ENCODE peak calls at places on chromosomes 2 and 18, in eight cellular contexts. One of them, this sample, is unnamed.

GRCh38 chr18:24659837-24660720 is 199.6 kb downstream of the HRH4 start:
- DNase-seq in CD8-positive, alpha-beta T cell: peak; percentile 63
- DNase-seq in cardiac muscle cell: peak; percentile 46
- DNase-seq in body of pancreas: peak; percentile 14
- DNase-seq in uterus: peak; percentile 38
- DNase-seq in PC-3: no peak
- DNase-seq in IMR-90: peak; percentile 18
- DNase-seq in ovary: peak; percentile 9
- DNase-seq in this sample: no peak

GRCh38 chr2:216066255-216066654 is 15.4 kb downstream of the PECR start:
- DNase-seq in CD8-positive, alpha-beta T cell: no peak
- DNase-seq in cardiac muscle cell: peak; percentile 86
- DNase-seq in body of pancreas: no peak
- DNase-seq in uterus: no peak
- DNase-seq in PC-3: peak; percentile 46
- DNase-seq in IMR-90: peak; percentile 84
- DNase-seq in ovary: no peak
- DNase-seq in this sample: no peak

GRCh38 chr2:67463810-67464209 is 66.7 kb downstream of the ETAA1 start:
- DNase-seq in CD8-positive, alpha-beta T cell: no peak
- DNase-seq in cardiac muscle cell: no peak
- DNase-seq in body of pancreas: no peak
- DNase-seq in uterus: no peak
- DNase-seq in PC-3: peak; percentile 96
- DNase-seq in IMR-90: peak; percentile 67
- DNase-seq in ovary: no peak
- DNase-seq in this sample: no peak

GRCh38 chr2:20416723-20417122 is 30.2 kb upstream of the RHOB start:
- DNase-seq in CD8-positive, alpha-beta T cell: no peak
- DNase-seq in cardiac muscle cell: no peak
- DNase-seq in body of pancreas: no peak
- DNase-seq in uterus: no peak
- DNase-seq in PC-3: no peak
- DNase-seq in IMR-90: no peak
- DNase-seq in ovary: no peak
- DNase-seq in this sample: no peak

GRCh38 chr18:37661061-37661460 is 95.5 kb upstream of the CELF4 start:
- DNase-seq in CD8-positive, alpha-beta T cell: no peak
- DNase-seq in cardiac muscle cell: no peak
- DNase-seq in body of pancreas: no peak
- DNase-seq in uterus: no peak
- DNase-seq in PC-3: no peak
- DNase-seq in IMR-90: no peak
- DNase-seq in ovary: no peak
- DNase-seq in this sample: peak; percentile 6

GRCh38 chr2:160465406-160465805 is 28.2 kb downstream of the RBMS1 start:
- DNase-seq in CD8-positive, alpha-beta T cell: no peak
- DNase-seq in cardiac muscle cell: no peak
- DNase-seq in body of pancreas: no peak
- DNase-seq in uterus: no peak
- DNase-seq in PC-3: no peak
- DNase-seq in IMR-90: no peak
- DNase-seq in ovary: no peak
- DNase-seq in this sample: no peak

GRCh38 chr18:63444567-63444966 is 22.3 kb upstream of the VPS4B start:
- DNase-seq in CD8-positive, alpha-beta T cell: no peak
- DNase-seq in cardiac muscle cell: peak; percentile 75
- DNase-seq in body of pancreas: no peak
- DNase-seq in uterus: no peak
- DNase-seq in PC-3: peak; percentile 83
- DNase-seq in IMR-90: peak; percentile 72
- DNase-seq in ovary: no peak
- DNase-seq in this sample: no peak

GRCh38 chr2:149731112-149731511 is 143.5 kb upstream of the MMADHC start:
- DNase-seq in CD8-positive, alpha-beta T cell: no peak
- DNase-seq in cardiac muscle cell: peak; percentile 90
- DNase-seq in body of pancreas: no peak
- DNase-seq in uterus: no peak
- DNase-seq in PC-3: no peak
- DNase-seq in IMR-90: no peak
- DNase-seq in ovary: no peak
- DNase-seq in this sample: no peak

GRCh38 chr18:48949606-48950535 is 894 bp downstream of the SMAD7 start:
- DNase-seq in CD8-positive, alpha-beta T cell: peak; percentile 74
- DNase-seq in cardiac muscle cell: peak; percentile 66
- DNase-seq in body of pancreas: peak; percentile 47
- DNase-seq in uterus: no peak
- DNase-seq in PC-3: peak; percentile 37
- DNase-seq in IMR-90: peak; percentile 60
- DNase-seq in ovary: no peak
- DNase-seq in this sample: peak; percentile 71

GRCh38 chr2:46145840-46146239 is 151.4 kb upstream of the EPAS1 start:
- DNase-seq in CD8-positive, alpha-beta T cell: no peak
- DNase-seq in cardiac muscle cell: no peak
- DNase-seq in body of pancreas: no peak
- DNase-seq in uterus: no peak
- DNase-seq in PC-3: no peak
- DNase-seq in IMR-90: no peak
- DNase-seq in ovary: no peak
- DNase-seq in this sample: no peak
- TF ChIP-seq CTCF in CD8-positive, alpha-beta T cell: no peak
- TF ChIP-seq CTCF in cardiac muscle cell: no peak
- TF ChIP-seq CTCF in body of pancreas: no peak
- TF ChIP-seq CTCF in uterus: no peak
- TF ChIP-seq CTCF in PC-3: no peak
- TF ChIP-seq CTCF in IMR-90: no peak
- TF ChIP-seq CTCF in ovary: no peak
- TF ChIP-seq CTCF in this sample: no peak

GRCh38 chr2:13114391-13114790 is 397.7 kb downstream of the TRIB2 start:
- DNase-seq in CD8-positive, alpha-beta T cell: no peak
- DNase-seq in cardiac muscle cell: peak; percentile 69
- DNase-seq in body of pancreas: peak; percentile 56
- DNase-seq in uterus: no peak
- DNase-seq in PC-3: peak; percentile 6
- DNase-seq in IMR-90: peak; percentile 11
- DNase-seq in ovary: peak; percentile 28
- DNase-seq in this sample: no peak

GRCh38 chr2:13109516-13109915 is 392.8 kb downstream of the TRIB2 start:
- DNase-seq in CD8-positive, alpha-beta T cell: no peak
- DNase-seq in cardiac muscle cell: no peak
- DNase-seq in body of pancreas: no peak
- DNase-seq in uterus: no peak
- DNase-seq in PC-3: no peak
- DNase-seq in IMR-90: no peak
- DNase-seq in ovary: no peak
- DNase-seq in this sample: no peak

GRCh38 chr2:13113016-13113415 is 396.3 kb downstream of the TRIB2 start:
- DNase-seq in CD8-positive, alpha-beta T cell: no peak
- DNase-seq in cardiac muscle cell: no peak
- DNase-seq in body of pancreas: no peak
- DNase-seq in uterus: no peak
- DNase-seq in PC-3: no peak
- DNase-seq in IMR-90: no peak
- DNase-seq in ovary: no peak
- DNase-seq in this sample: no peak
- H3K9me3 ChIP-seq in CD8-positive, alpha-beta T cell: no peaks in the 10 kb centered on the region
- H3K9me3 ChIP-seq in cardiac muscle cell: no peaks in the 10 kb centered on the region
- H3K9me3 ChIP-seq in body of pancreas: no peaks in the 10 kb centered on the region
- H3K9me3 ChIP-seq in uterus: no peaks in the 10 kb centered on the region
- H3K9me3 ChIP-seq in PC-3: no peaks in the 10 kb centered on the region
- H3K9me3 ChIP-seq in IMR-90: no peaks in the 10 kb centered on the region
- H3K9me3 ChIP-seq in ovary: no peaks in the 10 kb centered on the region
- H3K9me3 ChIP-seq in this sample: no peaks in the 10 kb centered on the region

DNA sequence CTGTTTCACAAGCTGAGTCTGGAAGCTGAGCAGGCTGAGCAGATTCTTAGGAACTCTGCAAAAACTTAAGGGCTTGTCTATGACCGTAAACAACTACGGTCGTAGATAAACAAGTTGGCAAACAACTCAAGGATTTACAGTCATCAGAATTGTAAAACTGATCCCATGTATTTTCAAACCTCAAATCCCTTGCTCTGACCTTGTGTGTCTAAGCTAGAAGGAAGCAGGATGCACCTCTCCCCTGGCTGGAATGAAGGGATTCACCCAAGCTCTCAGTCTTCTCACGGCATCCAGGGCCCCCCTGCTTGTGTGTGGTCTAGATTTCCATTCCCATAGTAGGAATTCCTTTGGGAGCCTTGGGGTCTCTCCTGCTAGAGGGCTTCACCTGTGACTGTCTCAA is 12.4 kb upstream of the IL1RN start:
- DNase-seq in CD8-positive, alpha-beta T cell: no peak
- DNase-seq in cardiac muscle cell: no peak
- DNase-seq in body of pancreas: no peak
- DNase-seq in uterus: no peak
- DNase-seq in PC-3: no peak
- DNase-seq in IMR-90: no peak
- DNase-seq in ovary: no peak
- DNase-seq in this sample: no peak
- H3K4me1 ChIP-seq in CD8-positive, alpha-beta T cell: peaks cover 17% of the 10 kb centered on the region
- H3K4me1 ChIP-seq in cardiac muscle cell: no peaks in the 10 kb centered on the region
- H3K4me1 ChIP-seq in body of pancreas: no peaks in the 10 kb centered on the region
- H3K4me1 ChIP-seq in uterus: no peaks in the 10 kb centered on the region
- H3K4me1 ChIP-seq in PC-3: peaks cover 34% of the 10 kb centered on the region
- H3K4me1 ChIP-seq in IMR-90: no peaks in the 10 kb centered on the region
- H3K4me1 ChIP-seq in ovary: no peaks in the 10 kb centered on the region
- H3K4me1 ChIP-seq in this sample: peaks cover 2% of the 10 kb centered on the region

GRCh38 chr18:76475450-76476203 is 19.4 kb downstream of the ZNF516 start:
- DNase-seq in CD8-positive, alpha-beta T cell: no peak
- DNase-seq in cardiac muscle cell: no peak
- DNase-seq in body of pancreas: no peak
- DNase-seq in uterus: no peak
- DNase-seq in PC-3: no peak
- DNase-seq in IMR-90: no peak
- DNase-seq in ovary: no peak
- DNase-seq in this sample: no peak
- TF ChIP-seq CTCF in CD8-positive, alpha-beta T cell: no peak
- TF ChIP-seq CTCF in cardiac muscle cell: no peak
- TF ChIP-seq CTCF in body of pancreas: no peak
- TF ChIP-seq CTCF in uterus: no peak
- TF ChIP-seq CTCF in PC-3: peak; percentile 30
- TF ChIP-seq CTCF in IMR-90: no peak
- TF ChIP-seq CTCF in ovary: no peak
- TF ChIP-seq CTCF in this sample: no peak

GRCh38 chr2:51387235-51387634 is 355.3 kb upstream of the NRXN1 start:
- DNase-seq in CD8-positive, alpha-beta T cell: no peak
- DNase-seq in cardiac muscle cell: peak; percentile 11
- DNase-seq in body of pancreas: no peak
- DNase-seq in uterus: no peak
- DNase-seq in PC-3: no peak
- DNase-seq in IMR-90: peak; percentile 92
- DNase-seq in ovary: no peak
- DNase-seq in this sample: no peak
- H3K9me3 ChIP-seq in CD8-positive, alpha-beta T cell: no peaks in the 10 kb centered on the region
- H3K9me3 ChIP-seq in cardiac muscle cell: no peaks in the 10 kb centered on the region
- H3K9me3 ChIP-seq in body of pancreas: no peaks in the 10 kb centered on the region
- H3K9me3 ChIP-seq in uterus: no peaks in the 10 kb centered on the region
- H3K9me3 ChIP-seq in PC-3: no peaks in the 10 kb centered on the region
- H3K9me3 ChIP-seq in IMR-90: no peaks in the 10 kb centered on the region
- H3K9me3 ChIP-seq in ovary: no peaks in the 10 kb centered on the region
- H3K9me3 ChIP-seq in this sample: peaks cover 9% of the 10 kb centered on the region

GRCh38 chr18:31636387-31636786 is 44.7 kb downstream of the TTR start:
- DNase-seq in CD8-positive, alpha-beta T cell: no peak
- DNase-seq in cardiac muscle cell: no peak
- DNase-seq in body of pancreas: no peak
- DNase-seq in uterus: no peak
- DNase-seq in PC-3: no peak
- DNase-seq in IMR-90: no peak
- DNase-seq in ovary: no peak
- DNase-seq in this sample: no peak

GRCh38 chr18:31632356-31632755 is 40.7 kb downstream of the TTR start:
- DNase-seq in CD8-positive, alpha-beta T cell: no peak
- DNase-seq in cardiac muscle cell: no peak
- DNase-seq in body of pancreas: no peak
- DNase-seq in uterus: no peak
- DNase-seq in PC-3: no peak
- DNase-seq in IMR-90: no peak
- DNase-seq in ovary: no peak
- DNase-seq in this sample: no peak

GRCh38 chr18:31631526-31631925 is 39.8 kb downstream of the TTR start:
- DNase-seq in CD8-positive, alpha-beta T cell: no peak
- DNase-seq in cardiac muscle cell: no peak
- DNase-seq in body of pancreas: no peak
- DNase-seq in uterus: no peak
- DNase-seq in PC-3: no peak
- DNase-seq in IMR-90: no peak
- DNase-seq in ovary: no peak
- DNase-seq in this sample: no peak

GRCh38 chr18:31634331-31634713 is 42.6 kb downstream of the TTR start:
- DNase-seq in CD8-positive, alpha-beta T cell: no peak
- DNase-seq in cardiac muscle cell: no peak
- DNase-seq in body of pancreas: no peak
- DNase-seq in uterus: no peak
- DNase-seq in PC-3: no peak
- DNase-seq in IMR-90: no peak
- DNase-seq in ovary: no peak
- DNase-seq in this sample: no peak

DNA sequence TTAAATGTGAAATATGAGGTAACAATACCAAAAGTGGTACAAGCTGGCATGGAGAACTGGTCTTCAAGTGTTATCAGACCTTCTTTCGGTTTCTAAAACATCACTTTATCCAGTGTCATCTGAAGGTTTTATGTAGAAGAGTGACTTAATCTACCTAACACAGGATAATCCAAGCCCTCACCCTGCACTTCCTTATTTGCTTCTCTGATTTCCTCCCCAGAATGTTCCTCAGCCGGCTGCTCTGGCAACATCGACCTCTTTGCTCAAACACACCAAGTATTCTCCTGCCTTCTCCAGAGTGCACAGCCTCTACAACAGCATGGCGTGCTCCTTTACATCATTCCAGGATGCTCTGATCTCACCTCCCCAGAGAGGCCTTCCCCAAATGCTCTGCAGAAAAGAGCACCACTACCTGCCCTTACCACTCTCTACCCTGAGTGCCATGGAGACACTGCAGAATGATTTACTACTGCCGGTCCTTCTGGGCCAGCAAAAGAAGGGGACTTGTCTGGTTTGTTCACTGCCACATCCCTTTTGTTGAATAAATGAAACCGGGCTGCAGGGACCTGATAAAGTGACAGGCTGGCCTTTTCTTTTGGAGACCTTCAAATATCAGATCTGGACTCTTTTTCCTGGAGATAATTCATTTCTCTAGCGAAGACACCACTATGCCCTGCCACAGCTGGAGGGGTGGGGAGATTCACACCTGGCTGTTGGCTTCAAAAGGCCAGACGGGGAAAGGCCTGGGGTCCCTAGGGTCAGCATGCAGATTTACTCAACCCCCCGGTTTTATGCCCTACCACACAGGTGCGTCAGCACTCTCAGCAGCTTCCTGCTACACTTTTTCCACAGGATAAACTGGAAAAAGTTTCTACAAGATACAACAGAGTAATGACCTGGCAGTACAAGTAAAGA is 42.0 kb downstream of the TTR start:
- DNase-seq in CD8-positive, alpha-beta T cell: no peak
- DNase-seq in cardiac muscle cell: no peak
- DNase-seq in body of pancreas: no peak
- DNase-seq in uterus: no peak
- DNase-seq in PC-3: no peak
- DNase-seq in IMR-90: no peak
- DNase-seq in ovary: no peak
- DNase-seq in this sample: no peak
- H3K4me1 ChIP-seq in CD8-positive, alpha-beta T cell: no peaks in the 10 kb centered on the region
- H3K4me1 ChIP-seq in cardiac muscle cell: no peaks in the 10 kb centered on the region
- H3K4me1 ChIP-seq in body of pancreas: no peaks in the 10 kb centered on the region
- H3K4me1 ChIP-seq in uterus: no peaks in the 10 kb centered on the region
- H3K4me1 ChIP-seq in PC-3: no peaks in the 10 kb centered on the region
- H3K4me1 ChIP-seq in IMR-90: no peaks in the 10 kb centered on the region
- H3K4me1 ChIP-seq in ovary: no peaks in the 10 kb centered on the region
- H3K4me1 ChIP-seq in this sample: no peaks in the 10 kb centered on the region